ENCODE peak calls at places on chromosomes 11 and 22, in eight cellular contexts. U, T, Z, D, V, P, G and K are unnamed samples.

GRCh38 chr22:30607939-30608338 is 965 bp downstream of the TCN2 start:
- DNase-seq in V (no peak), U (no peak), P (no peak), T (no peak), G (no peak), D (no peak), Z (no peak), K (no peak)

GRCh38 chr11:71183878-71184277 is 68.5 kb downstream of the SHANK2 start:
- DNase-seq in G (no peak), T (no peak), P (no peak), U (no peak), D (no peak), V (no peak), Z (no peak), K (no peak)

GRCh38 chr11:3021125-3021524 is 29.0 kb upstream of the NAP1L4 start:
- DNase-seq in P (no peak), T (peak), Z (no peak), U (no peak), V (peak), D (peak), G (no peak), K (peak)

GRCh38 chr11:101583180-101584128 is at the start of gene TRPC6:
- DNase-seq in Z (no peak), G (no peak), P (no peak), V (peak), D (no peak), U (no peak), T (no peak), K (peak)

GRCh38 chr22:33793464-33793863 is 126.8 kb downstream of the LARGE1 start:
- DNase-seq in V (no peak), U (no peak), Z (no peak), P (no peak), G (no peak), T (no peak), D (no peak), K (no peak)

GRCh38 chr22:37182101-37182948 is 5.7 kb downstream of the C1QTNF6 start:
- DNase-seq in T (no peak), D (no peak), P (peak), Z (no peak), U (no peak), V (no peak), G (no peak), K (peak)

GRCh38 chr11:69134957-69135356 is 20.8 kb upstream of the SMIM38 start:
- DNase-seq in V (no peak), D (no peak), P (peak), G (no peak), Z (no peak), T (no peak), U (no peak), K (peak)

GRCh38 chr11:131274233-131274632 is 96.2 kb upstream of the NTM start:
- DNase-seq in D (no peak), U (no peak), P (no peak), G (no peak), T (no peak), Z (no peak), V (no peak), K (no peak)

GRCh38 chr11:128586689-128587088 is 669 bp downstream of the ETS1 start:
- DNase-seq in Z (no peak), D (no peak), P (no peak), U (no peak), T (no peak), V (no peak), G (no peak), K (no peak)

GRCh38 chr11:34502949-34503348 is 10.6 kb downstream of the ELF5 start:
- DNase-seq in Z (no peak), D (no peak), V (no peak), G (no peak), P (no peak), U (no peak), T (no peak), K (no peak)

GRCh38 chr11:24609778-24610177 is 112.9 kb downstream of the LUZP2 start:
- DNase-seq in U (no peak), G (no peak), V (no peak), P (no peak), D (no peak), T (no peak), Z (no peak), K (no peak)

GRCh38 chr11:44300881-44301855 is 8.8 kb downstream of the ALX4 start:
- DNase-seq in U (no peak), D (peak), Z (peak), T (no peak), G (no peak), V (no peak), P (no peak), K (no peak)

GRCh38 chr11:19633276-19633675 is 79.4 kb upstream of the NAV2 start:
- DNase-seq in V (peak), Z (peak), T (no peak), P (no peak), G (no peak), D (no peak), U (no peak), K (no peak)

GRCh38 chr11:9277176-9277575 is 12.0 kb upstream of the DENND5A start:
- DNase-seq in T (no peak), Z (no peak), G (no peak), P (no peak), D (no peak), V (no peak), U (no peak), K (no peak)

GRCh38 chr11:46560300-46561025 is 33.4 kb downstream of the AMBRA1 start:
- DNase-seq in Z (peak), T (no peak), G (no peak), D (peak), V (no peak), U (no peak), P (no peak), K (no peak)

GRCh38 chr11:61270354-61271070 is 24.6 kb downstream of the VWCE start:
- DNase-seq in V (no peak), U (no peak), G (no peak), Z (peak), P (no peak), T (no peak), D (peak), K (no peak)

GRCh38 chr11:100876826-100877545 is 189.9 kb downstream of the ARHGAP42 start:
- DNase-seq in U (no peak), D (peak), P (no peak), T (no peak), Z (peak), G (no peak), V (no peak), K (no peak)

GRCh38 chr11:80598905-80599304 is 1158.1 kb upstream of the TENM4 start:
- DNase-seq in P (no peak), G (no peak), V (no peak), U (no peak), D (no peak), Z (no peak), T (no peak), K (no peak)

GRCh38 chr11:17277024-17277584 is 565 bp downstream of the NUCB2 start:
- DNase-seq in T (no peak), V (no peak), G (no peak), U (no peak), D (peak), P (no peak), Z (peak), K (no peak)

GRCh38 chr11:46659908-46660307 is 40.5 kb downstream of the ARHGAP1 start:
- DNase-seq in V (no peak), Z (peak), D (no peak), U (no peak), P (no peak), T (no peak), G (no peak), K (no peak)

GRCh38 chr11:77411238-77411637 is 62.7 kb downstream of the PAK1 start:
- DNase-seq in T (no peak), U (no peak), V (peak), P (peak), Z (peak), D (peak), G (no peak), K (peak)

GRCh38 chr22:24435861-24436351 is 8.5 kb downstream of the ADORA2A start:
- DNase-seq in U (no peak), T (no peak), V (no peak), P (peak), G (no peak), D (no peak), Z (peak), K (peak)

GRCh38 chr22:46845281-46846153 is 83.1 kb downstream of the TBC1D22A start:
- DNase-seq in P (no peak), U (no peak), Z (peak), D (no peak), T (no peak), V (no peak), G (no peak), K (no peak)

GRCh38 chr11:102920118-102920684 is 35.3 kb downstream of the MMP13 start:
- DNase-seq in G (no peak), Z (peak), U (no peak), P (no peak), V (no peak), T (no peak), D (no peak), K (no peak)

GRCh38 chr11:20158597-20159257 is 1.5 kb downstream of the DBX1 start:
- DNase-seq in T (no peak), Z (peak), G (no peak), U (no peak), P (no peak), V (peak), D (peak), K (peak)

GRCh38 chr11:10742460-10743208 is 8.4 kb upstream of the CTR9 start:
- DNase-seq in G (no peak), T (no peak), Z (peak), U (no peak), D (peak), P (no peak), V (no peak), K (no peak)

GRCh38 chr22:30908051-30908461 is 60.5 kb downstream of the MORC2 start:
- DNase-seq in U (no peak), G (no peak), V (no peak), T (no peak), Z (no peak), D (no peak), P (no peak), K (no peak)

GRCh38 chr22:41915035-41915782 is at the start of gene SHISA8:
- DNase-seq in P (no peak), Z (peak), V (peak), G (no peak), U (peak), D (no peak), T (peak), K (no peak)

GRCh38 chr22:48501231-48501750 is 1326.4 kb downstream of the BRD1 start:
- DNase-seq in Z (no peak), T (no peak), G (no peak), D (no peak), U (no peak), V (no peak), P (no peak), K (peak)

GRCh38 chr22:40429481-40429880 is 59.1 kb downstream of the SGSM3 start:
- DNase-seq in V (no peak), G (no peak), D (no peak), T (no peak), P (no peak), Z (no peak), U (no peak), K (no peak)

GRCh38 chr11:125935056-125935455 is 10.8 kb upstream of the VSIG10L2 start:
- DNase-seq in D (no peak), Z (no peak), G (no peak), U (no peak), P (no peak), T (no peak), V (no peak), K (no peak)

GRCh38 chr11:112485280-112485679 is 224.6 kb upstream of the PLET1 start:
- DNase-seq in G (no peak), P (no peak), V (no peak), Z (no peak), T (no peak), U (no peak), D (no peak), K (no peak)

GRCh38 chr11:130070829-130071205 is 1.1 kb downstream of the APLP2 start:
- DNase-seq in G (no peak), D (no peak), T (no peak), Z (peak), P (no peak), U (no peak), V (peak), K (peak)